ENCODE peak calls at places on chromosomes 1 and 21, in nine cellular contexts. R is nephron progenitor cell, A is ovary, Q is HCT116, Z is IMR-90, U is RWPE1, K is fibroblast of villous mesenchyme, C is endothelial cell, O is fibroblast of pulmonary artery. V is an unnamed sample.

GRCh38 chr1:155179107-155180031 is 5.7 kb downstream of the TRIM46 start:
- DNase-seq in O (no peak), U (no peak), R (no peak), A (no peak), Q (no peak), K (no peak), Z (no peak), C (no peak), V (no peak)

GRCh38 chr1:16198444-16199156 is 13.9 kb downstream of the ARHGEF19 start:
- DNase-seq in A (no peak), U (no peak), K (no peak), R (no peak), Z (no peak), C (no peak), O (no peak), Q (no peak), V (no peak)

GRCh38 chr1:221366495-221367095 is 375.3 kb downstream of the DUSP10 start:
- DNase-seq in Z (no peak), C (no peak), U (no peak), R (no peak), A (no peak), O (no peak), K (peak; percentile 39), Q (no peak), V (peak; percentile 16)

GRCh38 chr1:167052389-167052788 is 37.8 kb downstream of the GPA33 start:
- DNase-seq in R (peak; percentile 26), O (peak; percentile 4), Q (peak; percentile 35), Z (no peak), A (no peak), K (peak; percentile 3), C (peak; percentile 45), U (peak; percentile 16), V (peak; percentile 40)

GRCh38 chr1:75310067-75310466 is 175.9 kb downstream of the LHX8 start:
- DNase-seq in Q (no peak), U (peak; percentile 27), A (no peak), Z (no peak), C (no peak), R (no peak), K (no peak), O (peak; percentile 8), V (peak; percentile 7)

GRCh38 chr1:229058716-229059115 is 212.2 kb upstream of the RAB4A start:
- DNase-seq in C (no peak), K (no peak), O (peak; percentile 19), R (peak; percentile 30), Z (no peak), A (peak; percentile 23), U (no peak), Q (no peak), V (peak; percentile 46)

GRCh38 chr21:28421716-28422480 is 570.8 kb downstream of the LTN1 start:
- DNase-seq in Z (peak; percentile 78), K (peak; percentile 69), C (no peak), Q (no peak), R (no peak), U (peak; percentile 15), O (peak; percentile 75), A (no peak), V (peak; percentile 62)

GRCh38 chr1:109089242-109090015 is 1.1 kb upstream of the TMEM167B start:
- DNase-seq in C (peak; percentile 72), U (peak; percentile 59), A (no peak), O (peak; percentile 77), R (peak; percentile 38), Q (peak; percentile 41), K (peak; percentile 84), Z (peak; percentile 71), V (peak; percentile 47)

GRCh38 chr1:156549390-156549789 is 23.0 kb downstream of the IQGAP3 start:
- DNase-seq in A (no peak), Z (no peak), C (no peak), R (no peak), U (no peak), O (no peak), Q (no peak), K (no peak), V (no peak)

GRCh38 chr1:12617511-12617900 is 504 bp downstream of the DHRS3 start:
- DNase-seq in C (no peak), Z (no peak), U (peak; percentile 54), O (no peak), A (no peak), K (peak; percentile 7), R (no peak), Q (no peak), V (peak; percentile 64)

GRCh38 chr1:15483971-15484370 is 8.1 kb downstream of the CELA2B start:
- DNase-seq in Q (no peak), U (no peak), Z (no peak), R (no peak), C (no peak), A (no peak), K (no peak), O (no peak), V (no peak)

GRCh38 chr1:241624925-241625324 is 15.2 kb downstream of the CHML start:
- DNase-seq in Q (no peak), U (no peak), R (no peak), C (no peak), K (no peak), O (no peak), A (no peak), Z (no peak), V (no peak)

GRCh38 chr1:51218570-51218969 is 17.5 kb upstream of the RNF11 start:
- DNase-seq in C (no peak), K (no peak), Q (no peak), Z (no peak), R (no peak), O (no peak), U (no peak), A (no peak), V (no peak)

GRCh38 chr1:220326578-220326977 is 54.3 kb upstream of the RAB3GAP2 start:
- DNase-seq in K (no peak), C (no peak), O (no peak), Q (no peak), U (peak; percentile 64), A (no peak), R (no peak), Z (peak; percentile 13), V (peak; percentile 57)

GRCh38 chr21:45846373-45847160 is 135.0 kb upstream of the COL6A1 start:
- DNase-seq in C (no peak), U (no peak), O (peak; percentile 48), A (no peak), Z (peak; percentile 14), R (no peak), K (peak; percentile 67), Q (no peak), V (no peak)

GRCh38 chr1:41800237-41800902 is 118.4 kb downstream of the HIVEP3 start:
- DNase-seq in C (no peak), R (no peak), K (no peak), Q (no peak), U (no peak), O (no peak), A (no peak), Z (no peak), V (no peak)

GRCh38 chr21:31176725-31177124 is 138.4 kb upstream of the KRTAP19-8 start:
- DNase-seq in R (no peak), Q (no peak), C (no peak), K (no peak), O (no peak), A (no peak), U (no peak), Z (no peak), V (no peak)

GRCh38 chr1:6448749-6449631 is 17.0 kb downstream of the TNFRSF25 start:
- DNase-seq in Q (no peak), U (no peak), K (peak; percentile 11), R (peak; percentile 77), Z (no peak), C (peak; percentile 36), A (no peak), O (no peak), V (peak; percentile 24)

GRCh38 chr1:9589144-9589718 is 520 bp downstream of the TMEM201 start:
- DNase-seq in R (peak; percentile 48), Q (no peak), C (no peak), Z (peak; percentile 23), U (peak; percentile 9), A (no peak), O (peak; percentile 32), K (peak; percentile 48), V (peak; percentile 21)

GRCh38 chr1:6899141-6899540 is 113.9 kb downstream of the CAMTA1 start:
- DNase-seq in R (no peak), Z (peak; percentile 13), A (no peak), Q (no peak), C (no peak), O (peak; percentile 54), U (no peak), K (peak; percentile 13), V (peak; percentile 17)

GRCh38 chr1:59076612-59077011 is 220.3 kb upstream of the FGGY start:
- DNase-seq in K (peak; percentile 53), Z (peak; percentile 34), Q (no peak), U (peak; percentile 25), O (no peak), C (no peak), R (no peak), A (no peak), V (no peak)
- TF ChIP-seq CTCF in K (peak; percentile 39), Z (peak; percentile 41), Q (peak; percentile 12), U (no peak), O (peak; percentile 41), C (no peak), R (no peak), A (peak; percentile 28), V (peak; percentile 20)

DNA sequence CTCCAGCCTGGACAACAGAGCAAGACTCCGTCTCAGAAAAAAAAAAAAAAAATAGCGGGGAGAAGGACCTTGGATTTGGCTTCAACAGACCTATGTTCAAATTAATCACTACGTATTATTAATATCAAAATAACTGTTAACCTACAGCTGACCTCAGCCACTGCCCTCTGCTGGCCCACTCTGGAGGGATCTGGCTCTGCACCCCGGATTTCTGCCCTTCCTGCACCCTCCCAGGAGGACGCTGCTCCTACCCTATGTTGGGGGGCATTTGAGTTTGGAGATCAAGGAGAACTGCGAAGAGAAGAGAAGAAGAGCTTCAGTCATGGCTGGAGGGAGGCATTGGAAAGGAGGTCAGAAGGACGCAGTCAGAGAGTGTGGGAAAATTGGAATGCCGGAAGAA is 96.7 kb downstream of the PSMG1 start:
- DNase-seq in U (no peak), Q (no peak), Z (no peak), A (no peak), C (no peak), K (no peak), O (no peak), R (no peak), V (no peak)
- TF ChIP-seq CTCF in U (no peak), Q (peak; percentile 34), Z (no peak), A (no peak), C (no peak), K (peak; percentile 6), O (peak; percentile 13), R (no peak), V (no peak)

GRCh38 chr1:53328490-53329182 is 766 bp upstream of the LRP8 start:
- DNase-seq in C (no peak), Q (no peak), A (no peak), Z (no peak), R (peak; percentile 37), U (no peak), K (no peak), O (no peak), V (no peak)
- TF ChIP-seq CTCF in C (peak; percentile 21), Q (no peak), A (no peak), Z (no peak), R (peak; percentile 37), U (no peak), K (no peak), O (no peak), V (no peak)

DNA sequence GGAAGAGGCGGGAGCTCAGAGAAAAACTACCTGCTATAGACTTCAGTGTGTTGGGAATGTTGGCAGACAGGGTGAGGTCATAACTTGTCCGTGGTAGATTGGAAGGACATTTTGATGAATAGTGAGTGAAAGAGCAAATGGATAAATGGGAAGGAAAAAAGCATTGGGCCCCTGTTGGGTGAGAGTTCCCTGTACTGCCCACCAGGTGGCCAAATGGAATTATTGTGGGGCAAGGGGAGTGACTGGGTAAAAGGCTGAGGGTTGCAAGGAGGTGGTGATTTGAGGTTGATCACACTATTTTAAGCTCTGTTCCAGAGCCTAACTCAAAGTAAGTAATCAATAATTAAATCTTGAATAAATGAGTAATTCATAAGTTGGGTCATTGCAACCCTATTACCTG is 60.4 kb downstream of the MRPS6 start:
- DNase-seq in K (no peak), U (no peak), O (no peak), A (no peak), R (no peak), C (no peak), Q (no peak), Z (no peak), V (no peak)
- TF ChIP-seq CTCF in K (peak; percentile 49), U (peak; percentile 9), O (peak; percentile 28), A (no peak), R (peak; percentile 34), C (peak; percentile 65), Q (peak; percentile 64), Z (peak; percentile 9), V (peak; percentile 21)

V was measured in MCF 10A.